ENCODE peak calls at places on chromosomes 4 and X, in ten cellular contexts. One of them, this sample, is unnamed.

GRCh38 chrX:78104447-78105176 is 564 bp downstream of the PGK1 start:
- DNase-seq in astrocyte: peak
- DNase-seq in CD8-positive, alpha-beta memory T cell: peak
- DNase-seq in type B pancreatic cell: no peak
- DNase-seq in T-cell: no peak
- DNase-seq in GM23248: peak
- DNase-seq in choroid plexus epithelial cell: peak
- DNase-seq in NCI-H2029 treated with DMSO at 0.1 percent for 48 hours: peak
- DNase-seq in activated CD8-positive, alpha-beta memory T cell treated with anti-CD3 and anti-CD28 coated beads for 48 hours: no peak
- DNase-seq in colonic mucosa: peak
- DNase-seq in this sample: peak

GRCh38 chr4:41969666-41970065 is 11.9 kb upstream of the DCAF4L1 start:
- DNase-seq in astrocyte: no peak
- DNase-seq in CD8-positive, alpha-beta memory T cell: no peak
- DNase-seq in type B pancreatic cell: no peak
- DNase-seq in T-cell: no peak
- DNase-seq in GM23248: no peak
- DNase-seq in choroid plexus epithelial cell: no peak
- DNase-seq in NCI-H2029 treated with DMSO at 0.1 percent for 48 hours: no peak
- DNase-seq in activated CD8-positive, alpha-beta memory T cell treated with anti-CD3 and anti-CD28 coated beads for 48 hours: no peak
- DNase-seq in colonic mucosa: no peak
- DNase-seq in this sample: no peak

GRCh38 chr4:151039733-151040132 is 24.6 kb upstream of the LRBA start:
- DNase-seq in astrocyte: no peak
- DNase-seq in CD8-positive, alpha-beta memory T cell: no peak
- DNase-seq in type B pancreatic cell: no peak
- DNase-seq in T-cell: no peak
- DNase-seq in GM23248: no peak
- DNase-seq in choroid plexus epithelial cell: peak
- DNase-seq in NCI-H2029 treated with DMSO at 0.1 percent for 48 hours: no peak
- DNase-seq in activated CD8-positive, alpha-beta memory T cell treated with anti-CD3 and anti-CD28 coated beads for 48 hours: no peak
- DNase-seq in colonic mucosa: no peak
- DNase-seq in this sample: no peak

GRCh38 chr4:1249731-1250526 is 999 bp upstream of the CTBP1 start:
- DNase-seq in astrocyte: peak
- DNase-seq in CD8-positive, alpha-beta memory T cell: peak
- DNase-seq in type B pancreatic cell: peak
- DNase-seq in T-cell: no peak
- DNase-seq in GM23248: peak
- DNase-seq in choroid plexus epithelial cell: peak
- DNase-seq in NCI-H2029 treated with DMSO at 0.1 percent for 48 hours: no peak
- DNase-seq in activated CD8-positive, alpha-beta memory T cell treated with anti-CD3 and anti-CD28 coated beads for 48 hours: no peak
- DNase-seq in colonic mucosa: no peak
- DNase-seq in this sample: peak

GRCh38 chr4:78720994-78721677 is 55.0 kb upstream of the BMP2K start:
- DNase-seq in astrocyte: no peak
- DNase-seq in CD8-positive, alpha-beta memory T cell: no peak
- DNase-seq in type B pancreatic cell: no peak
- DNase-seq in T-cell: peak
- DNase-seq in GM23248: no peak
- DNase-seq in choroid plexus epithelial cell: no peak
- DNase-seq in NCI-H2029 treated with DMSO at 0.1 percent for 48 hours: no peak
- DNase-seq in activated CD8-positive, alpha-beta memory T cell treated with anti-CD3 and anti-CD28 coated beads for 48 hours: peak
- DNase-seq in colonic mucosa: peak
- DNase-seq in this sample: no peak

GRCh38 chrX:50858548-50858947 is 44.6 kb upstream of the SHROOM4 start:
- DNase-seq in astrocyte: no peak
- DNase-seq in CD8-positive, alpha-beta memory T cell: no peak
- DNase-seq in type B pancreatic cell: no peak
- DNase-seq in T-cell: no peak
- DNase-seq in GM23248: no peak
- DNase-seq in choroid plexus epithelial cell: no peak
- DNase-seq in NCI-H2029 treated with DMSO at 0.1 percent for 48 hours: no peak
- DNase-seq in activated CD8-positive, alpha-beta memory T cell treated with anti-CD3 and anti-CD28 coated beads for 48 hours: no peak
- DNase-seq in colonic mucosa: no peak
- DNase-seq in this sample: no peak

GRCh38 chrX:31126205-31126604 is 54.4 kb upstream of the FTHL17 start:
- DNase-seq in astrocyte: peak
- DNase-seq in CD8-positive, alpha-beta memory T cell: no peak
- DNase-seq in type B pancreatic cell: no peak
- DNase-seq in T-cell: no peak
- DNase-seq in GM23248: peak
- DNase-seq in choroid plexus epithelial cell: peak
- DNase-seq in NCI-H2029 treated with DMSO at 0.1 percent for 48 hours: no peak
- DNase-seq in activated CD8-positive, alpha-beta memory T cell treated with anti-CD3 and anti-CD28 coated beads for 48 hours: no peak
- DNase-seq in colonic mucosa: no peak
- DNase-seq in this sample: no peak

GRCh38 chr4:17577660-17578481 is 873 bp downstream of the LAP3 start:
- DNase-seq in astrocyte: peak
- DNase-seq in CD8-positive, alpha-beta memory T cell: no peak
- DNase-seq in type B pancreatic cell: no peak
- DNase-seq in T-cell: no peak
- DNase-seq in GM23248: peak
- DNase-seq in choroid plexus epithelial cell: peak
- DNase-seq in NCI-H2029 treated with DMSO at 0.1 percent for 48 hours: no peak
- DNase-seq in activated CD8-positive, alpha-beta memory T cell treated with anti-CD3 and anti-CD28 coated beads for 48 hours: no peak
- DNase-seq in colonic mucosa: peak
- DNase-seq in this sample: peak

GRCh38 chr4:21948347-21949072 is at the start of gene KCNIP4:
- DNase-seq in astrocyte: peak
- DNase-seq in CD8-positive, alpha-beta memory T cell: no peak
- DNase-seq in type B pancreatic cell: peak
- DNase-seq in T-cell: no peak
- DNase-seq in GM23248: peak
- DNase-seq in choroid plexus epithelial cell: peak
- DNase-seq in NCI-H2029 treated with DMSO at 0.1 percent for 48 hours: no peak
- DNase-seq in activated CD8-positive, alpha-beta memory T cell treated with anti-CD3 and anti-CD28 coated beads for 48 hours: no peak
- DNase-seq in colonic mucosa: no peak
- DNase-seq in this sample: peak

GRCh38 chrX:144801786-144802185 is 445.5 kb upstream of the SPANXN1 start:
- DNase-seq in astrocyte: no peak
- DNase-seq in CD8-positive, alpha-beta memory T cell: no peak
- DNase-seq in type B pancreatic cell: no peak
- DNase-seq in T-cell: no peak
- DNase-seq in GM23248: no peak
- DNase-seq in choroid plexus epithelial cell: no peak
- DNase-seq in NCI-H2029 treated with DMSO at 0.1 percent for 48 hours: no peak
- DNase-seq in activated CD8-positive, alpha-beta memory T cell treated with anti-CD3 and anti-CD28 coated beads for 48 hours: no peak
- DNase-seq in colonic mucosa: no peak
- DNase-seq in this sample: no peak

GRCh38 chr4:16240300-16240699 is 14.0 kb upstream of the TAPT1 start:
- DNase-seq in astrocyte: no peak
- DNase-seq in CD8-positive, alpha-beta memory T cell: no peak
- DNase-seq in type B pancreatic cell: no peak
- DNase-seq in T-cell: no peak
- DNase-seq in GM23248: no peak
- DNase-seq in choroid plexus epithelial cell: no peak
- DNase-seq in NCI-H2029 treated with DMSO at 0.1 percent for 48 hours: no peak
- DNase-seq in activated CD8-positive, alpha-beta memory T cell treated with anti-CD3 and anti-CD28 coated beads for 48 hours: no peak
- DNase-seq in colonic mucosa: no peak
- DNase-seq in this sample: no peak

GRCh38 chr4:98664959-98665358 is 6.5 kb upstream of the TSPAN5 start:
- DNase-seq in astrocyte: no peak
- DNase-seq in CD8-positive, alpha-beta memory T cell: no peak
- DNase-seq in type B pancreatic cell: no peak
- DNase-seq in T-cell: no peak
- DNase-seq in GM23248: no peak
- DNase-seq in choroid plexus epithelial cell: no peak
- DNase-seq in NCI-H2029 treated with DMSO at 0.1 percent for 48 hours: no peak
- DNase-seq in activated CD8-positive, alpha-beta memory T cell treated with anti-CD3 and anti-CD28 coated beads for 48 hours: no peak
- DNase-seq in colonic mucosa: no peak
- DNase-seq in this sample: no peak

This sample was measured in HEK293T.